ENCODE peak calls at places on chromosomes 12 and 14, in four cellular contexts. W, V, C and L are unnamed samples. For H3K4me1, the result is how much of the 10 kb centered on the place peaks cover.

GRCh38 chr14:35414365-35414764 is 9.8 kb upstream of the NFKBIA start:
- DNase-seq in C (no peak), V (no peak), W (no peak), L (no peak)

GRCh38 chr12:45509187-45509586 is 220.3 kb upstream of the ARID2 start:
- DNase-seq in C (no peak), V (no peak), W (no peak), L (no peak)

GRCh38 chr12:749871-750270 is 2.5 kb upstream of the WNK1 start:
- DNase-seq in C (no peak), W (no peak), V (no peak), L (no peak)

GRCh38 chr12:22083167-22083566 is 37.1 kb downstream of the CMAS start:
- DNase-seq in C (peak), V (no peak), W (no peak), L (peak)

GRCh38 chr12:126781593-126781992 is 1485.4 kb upstream of the TMEM132C start:
- DNase-seq in V (no peak), C (no peak), W (no peak), L (no peak)

GRCh38 chr14:74954232-74954946 is 1.0 kb downstream of the PGF start:
- DNase-seq in C (no peak), W (no peak), V (no peak), L (peak)

GRCh38 chr12:120925740-120926563 is 21.8 kb upstream of the SPPL3 start:
- DNase-seq in C (no peak), W (no peak), V (peak), L (no peak)

GRCh38 chr14:59377485-59377884 is 87.7 kb downstream of the GPR135 start:
- DNase-seq in W (no peak), C (no peak), V (no peak), L (peak)

GRCh38 chr12:79993106-79993862 is 58.4 kb upstream of the PPP1R12A start:
- DNase-seq in W (no peak), V (no peak), C (no peak), L (no peak)

GRCh38 chr12:103623716-103624115 is 36.6 kb downstream of the STAB2 start:
- DNase-seq in W (no peak), V (no peak), C (no peak), L (no peak)

GRCh38 chr12:29405561-29405960 is 24.6 kb upstream of the ERGIC2 start:
- DNase-seq in V (no peak), C (no peak), W (no peak), L (no peak)

GRCh38 chr12:6307521-6307920 is 3.0 kb upstream of the PLEKHG6 start:
- DNase-seq in W (no peak), C (no peak), V (no peak), L (no peak)

GRCh38 chr12:95016120-95016519 is 12.6 kb upstream of the NDUFA12 start:
- DNase-seq in C (no peak), V (no peak), W (no peak), L (no peak)

DNA sequence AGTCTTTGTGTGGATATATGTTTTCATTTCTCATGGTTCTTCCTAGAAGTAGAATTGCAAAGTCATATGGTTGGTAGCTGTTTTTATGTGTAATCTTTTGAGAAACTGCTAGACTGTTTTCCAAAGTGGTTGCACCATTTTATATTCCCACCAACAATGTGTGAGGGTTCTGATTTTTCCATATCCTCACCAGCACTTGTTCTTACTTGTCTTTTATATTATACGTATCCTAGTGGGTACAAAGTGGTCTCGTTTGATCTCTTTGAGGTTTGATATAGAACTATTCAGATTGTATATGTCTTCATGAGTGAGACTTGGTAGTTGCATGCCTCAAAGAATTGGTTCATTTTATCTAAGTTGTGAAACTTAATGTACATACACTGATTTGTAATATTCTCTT is 91.3 kb downstream of the BEGAIN start:
- DNase-seq in V (no peak), W (no peak), C (no peak), L (no peak)
- H3K4me1 ChIP-seq in V (under half), W (under half), C (under half), L (under half)

DNA sequence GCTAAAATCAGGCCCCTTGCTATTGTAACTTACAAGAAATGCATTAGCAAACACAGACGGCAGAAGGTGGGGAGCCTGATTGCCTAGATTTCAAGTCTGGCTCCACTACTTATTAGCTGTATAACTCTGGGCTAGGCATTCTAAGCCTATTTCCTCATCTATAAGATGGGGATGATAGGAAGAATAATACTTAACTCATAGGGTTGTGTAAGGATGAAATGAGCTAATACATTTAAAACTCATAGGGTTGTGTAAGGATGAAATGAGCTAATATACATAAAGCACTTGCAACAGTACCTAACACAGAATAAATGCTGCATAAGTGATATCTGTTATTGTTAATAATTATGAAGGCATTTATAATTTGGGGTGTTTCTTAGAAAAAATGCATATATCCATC is 60.1 kb upstream of the DIO2 start:
- DNase-seq in C (no peak), W (no peak), V (no peak), L (no peak)
- H3K4me1 ChIP-seq in C (under half), W (under half), V (under half), L (under half)

GRCh38 chr12:101181776-101182175 is 28.3 kb downstream of the SLC5A8 start:
- DNase-seq in C (no peak), W (no peak), V (no peak), L (peak)

DNA sequence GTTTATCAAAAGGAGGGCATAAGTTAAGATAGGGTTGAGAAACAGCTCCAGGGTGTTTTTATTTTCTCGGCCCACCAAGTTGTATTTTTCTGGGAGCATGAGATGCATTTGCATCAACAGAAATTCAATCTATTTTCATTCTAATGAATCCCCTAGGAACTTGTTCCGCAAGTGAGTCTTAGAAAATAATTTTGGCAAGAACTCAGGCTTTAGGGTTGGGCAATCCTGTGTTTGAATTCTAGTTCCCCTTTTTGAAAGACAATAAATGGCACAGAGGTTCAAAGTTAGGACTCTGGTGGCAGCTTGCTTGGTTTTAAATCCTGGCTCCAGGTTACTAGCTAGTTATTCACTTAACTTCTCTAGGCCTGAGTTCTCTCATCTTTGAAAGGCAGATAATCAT is 23.7 kb downstream of the SLC5A8 start:
- DNase-seq in V (no peak), W (no peak), C (no peak), L (no peak)
- H3K4me1 ChIP-seq in V (under half), W (under half), C (under half), L (under half)

GRCh38 chr14:77738559-77739250 is 22.3 kb downstream of the SNW1 start:
- DNase-seq in V (no peak), W (no peak), C (peak), L (no peak)
- H3K4me1 ChIP-seq in V (under half), W (under half), C (under half), L (under half)